ENCODE peak calls at places on chromosomes 12 and 14, in seven cellular contexts. T is K562; R is IMR-90; X is heart right ventricle; S is activated T-cell treated with anti-CD3 and anti-CD28 coated beads, Interleukin-2, amount 50 U/mL, for 72 hours; B is activated naive CD8-positive, alpha-beta T cell treated with anti-CD3 and anti-CD28 coated beads, Interleukin-2, amount 10 ng/mL, durations not matched to agents 7 days and 5 days; K is Right ventricle myocardium inferior. M is an unnamed sample.

GRCh38 chr14:54317396-54317795 is 79.4 kb upstream of the CDKN3 start:
- ATAC-seq in X (no peak), T (no peak), K (no peak), S (no peak), R (no peak), B (no peak), M (no peak)

GRCh38 chr12:39420043-39420442 is 22.9 kb downstream of the KIF21A start:
- ATAC-seq in B (no peak), K (no peak), T (no peak), X (no peak), R (no peak), S (no peak), M (no peak)

GRCh38 chr14:94395900-94396574 is 7.6 kb upstream of the SERPINA1 start:
- ATAC-seq in X (no peak), R (no peak), B (no peak), K (no peak), S (no peak), T (no peak), M (no peak)

GRCh38 chr14:24924544-24924943 is 125.4 kb downstream of the STXBP6 start:
- ATAC-seq in S (no peak), X (no peak), K (no peak), R (no peak), B (no peak), T (no peak), M (no peak)

GRCh38 chr12:68896881-68897540 is 36.0 kb downstream of the CPM start:
- ATAC-seq in K (peak; percentile 34), T (no peak), B (no peak), S (no peak), R (no peak), X (peak; percentile 35), M (no peak)

GRCh38 chr14:94561656-94562010 is 391 bp downstream of the SERPINA4 start:
- ATAC-seq in K (no peak), R (no peak), X (no peak), T (no peak), B (no peak), S (no peak), M (no peak)

GRCh38 chr14:92654206-92654901 is 94.1 kb downstream of the LGMN start:
- ATAC-seq in X (no peak), K (no peak), T (no peak), R (no peak), S (no peak), B (no peak), M (no peak)

GRCh38 chr14:74579447-74580274 is 32.4 kb downstream of the LTBP2 start:
- ATAC-seq in K (no peak), R (peak; percentile 66), T (peak; percentile 27), S (peak; percentile 81), X (no peak), B (peak; percentile 57), M (peak; percentile 90)

GRCh38 chr14:51368721-51369163 is 128.7 kb downstream of the TMX1 start:
- ATAC-seq in R (peak; percentile 82), X (peak; percentile 83), T (no peak), B (no peak), S (no peak), K (peak; percentile 77), M (no peak)

GRCh38 chr14:102684276-102684663 is 91.8 kb downstream of the RCOR1 start:
- ATAC-seq in X (no peak), T (no peak), B (no peak), K (no peak), S (no peak), R (no peak), M (no peak)

GRCh38 chr12:114998118-114998771 is 314.3 kb upstream of the TBX3 start:
- ATAC-seq in S (no peak), B (no peak), R (no peak), K (no peak), T (no peak), X (no peak), M (no peak)

M was measured in activated T-helper 17 cell treated with anti-CD3 and anti-CD28 coated beads, Interleukin-2, amount 50 U/mL, for 72 hours.